ENCODE peak calls at places on chromosomes 12 and 14, in five cellular contexts. One of them, this sample, is unnamed.

GRCh38 chr12:121668750-121669524 is 517 bp downstream of the MORN3 start:
- DNase-seq in astrocyte of the spinal cord: no peak
- DNase-seq in heart left ventricle: no peak
- DNase-seq in activated gamma-delta T cell treated with Interleukin-2 at 50 U/mL for 16 hours: peak; percentile 57
- DNase-seq in lung: no peak
- DNase-seq in this sample: peak; percentile 69

GRCh38 chr14:67438969-67439368 is 27.0 kb upstream of the PLEK2 start:
- DNase-seq in astrocyte of the spinal cord: no peak
- DNase-seq in heart left ventricle: no peak
- DNase-seq in activated gamma-delta T cell treated with Interleukin-2 at 50 U/mL for 16 hours: no peak
- DNase-seq in lung: no peak
- DNase-seq in this sample: no peak

GRCh38 chr14:22850944-22851790 is 14.8 kb downstream of the MMP14 start:
- DNase-seq in astrocyte of the spinal cord: peak; percentile 95
- DNase-seq in heart left ventricle: peak; percentile 96
- DNase-seq in activated gamma-delta T cell treated with Interleukin-2 at 50 U/mL for 16 hours: no peak
- DNase-seq in lung: peak; percentile 68
- DNase-seq in this sample: no peak

GRCh38 chr12:122111070-122111750 is 32.7 kb downstream of the MLXIP start:
- DNase-seq in astrocyte of the spinal cord: no peak
- DNase-seq in heart left ventricle: no peak
- DNase-seq in activated gamma-delta T cell treated with Interleukin-2 at 50 U/mL for 16 hours: no peak
- DNase-seq in lung: no peak
- DNase-seq in this sample: no peak

GRCh38 chr14:74508292-74508731 is 14.7 kb downstream of the ISCA2 start:
- DNase-seq in astrocyte of the spinal cord: no peak
- DNase-seq in heart left ventricle: no peak
- DNase-seq in activated gamma-delta T cell treated with Interleukin-2 at 50 U/mL for 16 hours: no peak
- DNase-seq in lung: no peak
- DNase-seq in this sample: no peak

GRCh38 chr14:95156153-95156764 is 1.1 kb downstream of the DICER1 start:
- DNase-seq in astrocyte of the spinal cord: peak; percentile 28
- DNase-seq in heart left ventricle: no peak
- DNase-seq in activated gamma-delta T cell treated with Interleukin-2 at 50 U/mL for 16 hours: no peak
- DNase-seq in lung: no peak
- DNase-seq in this sample: no peak

GRCh38 chr14:35628989-35629388 is 95.0 kb downstream of the INSM2 start:
- DNase-seq in astrocyte of the spinal cord: no peak
- DNase-seq in heart left ventricle: no peak
- DNase-seq in activated gamma-delta T cell treated with Interleukin-2 at 50 U/mL for 16 hours: no peak
- DNase-seq in lung: no peak
- DNase-seq in this sample: no peak

GRCh38 chr12:125272252-125272980 is 207.2 kb downstream of the AACS start:
- DNase-seq in astrocyte of the spinal cord: no peak
- DNase-seq in heart left ventricle: no peak
- DNase-seq in activated gamma-delta T cell treated with Interleukin-2 at 50 U/mL for 16 hours: no peak
- DNase-seq in lung: no peak
- DNase-seq in this sample: no peak

GRCh38 chr14:34538871-34539406 is 562 bp downstream of the EAPP start:
- DNase-seq in astrocyte of the spinal cord: peak; percentile 26
- DNase-seq in heart left ventricle: no peak
- DNase-seq in activated gamma-delta T cell treated with Interleukin-2 at 50 U/mL for 16 hours: no peak
- DNase-seq in lung: no peak
- DNase-seq in this sample: peak; percentile 7

GRCh38 chr12:130826151-130826801 is 12.8 kb downstream of the STX2 start:
- DNase-seq in astrocyte of the spinal cord: peak; percentile 39
- DNase-seq in heart left ventricle: no peak
- DNase-seq in activated gamma-delta T cell treated with Interleukin-2 at 50 U/mL for 16 hours: peak; percentile 68
- DNase-seq in lung: peak; percentile 62
- DNase-seq in this sample: peak; percentile 45

GRCh38 chr12:13205809-13206559 is 9.5 kb downstream of the EMP1 start:
- DNase-seq in astrocyte of the spinal cord: peak; percentile 99
- DNase-seq in heart left ventricle: peak; percentile 45
- DNase-seq in activated gamma-delta T cell treated with Interleukin-2 at 50 U/mL for 16 hours: no peak
- DNase-seq in lung: no peak
- DNase-seq in this sample: no peak

GRCh38 chr14:104665663-104666522 is 23.5 kb upstream of the INF2 start:
- DNase-seq in astrocyte of the spinal cord: no peak
- DNase-seq in heart left ventricle: no peak
- DNase-seq in activated gamma-delta T cell treated with Interleukin-2 at 50 U/mL for 16 hours: peak; percentile 56
- DNase-seq in lung: no peak
- DNase-seq in this sample: no peak

This sample was measured in D721Med.